ENCODE peak calls at places on chromosome 11, in five cellular contexts. D is putamen; N is astrocyte of the spinal cord; B is stimulated activated CD4-positive, alpha-beta T cell treated with anti-CD3 and anti-CD28 coated beads, Interleukin-2, amount 100 ng/mL, for 48 hours; C is amygdala. O is an unnamed sample.

GRCh38 chr11:104462346-104462745 is 298.4 kb upstream of the PDGFD start:
- DNase-seq in N (peak; percentile 62), C (no peak), D (no peak), B (no peak), O (no peak)

GRCh38 chr11:25432376-25432775 is 899.6 kb upstream of the ANO3 start:
- DNase-seq in N (no peak), B (no peak), D (no peak), C (no peak), O (no peak)

GRCh38 chr11:64234840-64235379 is 526 bp downstream of the VEGFB start:
- DNase-seq in C (no peak), N (no peak), B (no peak), D (no peak), O (no peak)

GRCh38 chr11:71542856-71543743 is 5.1 kb upstream of the KRTAP5-9 start:
- DNase-seq in N (no peak), D (no peak), B (no peak), C (no peak), O (no peak)

GRCh38 chr11:34345012-34345804 is 12.6 kb downstream of the ABTB2 start:
- DNase-seq in N (peak; percentile 85), C (no peak), B (no peak), D (no peak), O (no peak)

GRCh38 chr11:63839508-63840355 is 822 bp downstream of the MARK2 start:
- DNase-seq in N (no peak), C (no peak), B (no peak), D (peak; percentile 70), O (no peak)

GRCh38 chr11:27475622-27476021 is 3.0 kb upstream of the LGR4 start:
- DNase-seq in B (no peak), C (no peak), N (no peak), D (no peak), O (no peak)

GRCh38 chr11:116913000-116913399 is 75.6 kb upstream of the APOA1 start:
- DNase-seq in B (no peak), D (no peak), C (no peak), N (peak; percentile 68), O (no peak)

GRCh38 chr11:105861225-105861624 is 160.8 kb downstream of the MSANTD4 start:
- DNase-seq in D (no peak), N (no peak), C (no peak), B (no peak), O (no peak)

GRCh38 chr11:118658372-118659313 is 20.8 kb downstream of the TREH start:
- DNase-seq in N (peak; percentile 25), B (no peak), C (no peak), D (no peak), O (no peak)

O was measured in GM18507.